ENCODE peak calls at places on chromosomes 7 and 10, in four cellular contexts. I, R, X and N are unnamed samples.

GRCh38 chr10:3067859-3068179 is 471 bp downstream of the PFKP start:
- DNase-seq in R (no peak), I (no peak), X (no peak), N (no peak)

GRCh38 chr10:70191161-70191770 is 21.0 kb upstream of the SAR1A start:
- DNase-seq in R (no peak), X (peak; percentile 22), I (no peak), N (no peak)

GRCh38 chr10:88553116-88553752 is 29.9 kb downstream of the RNLS start:
- DNase-seq in R (peak; percentile 20), I (peak; percentile 63), X (peak; percentile 84), N (peak; percentile 69)

GRCh38 chr10:117405730-117406129 is 30.5 kb upstream of the PDZD8 start:
- DNase-seq in I (no peak), X (no peak), R (no peak), N (no peak)

GRCh38 chr10:121080324-121080807 is 229.2 kb downstream of the WDR11 start:
- DNase-seq in X (no peak), R (peak; percentile 15), I (no peak), N (no peak)

GRCh38 chr10:81524467-81524866 is 350.5 kb upstream of the NRG3 start:
- DNase-seq in X (no peak), I (no peak), R (no peak), N (no peak)

GRCh38 chr7:134850048-134850447 is 70.6 kb downstream of the CALD1 start:
- DNase-seq in I (no peak), X (peak; percentile 57), R (no peak), N (no peak)

GRCh38 chr7:8638076-8638475 is 204.7 kb downstream of the NXPH1 start:
- DNase-seq in I (no peak), R (no peak), X (no peak), N (no peak)

GRCh38 chr10:96614515-96614914 is 27.7 kb upstream of the TM9SF3 start:
- DNase-seq in I (peak; percentile 96), R (no peak), X (peak; percentile 87), N (peak; percentile 95)

GRCh38 chr7:83038787-83039186 is 123.9 kb downstream of the PCLO start:
- DNase-seq in X (no peak), I (peak; percentile 13), R (no peak), N (no peak)

GRCh38 chr7:100166317-100166940 is 2.0 kb downstream of the GAL3ST4 start:
- DNase-seq in X (no peak), I (no peak), R (no peak), N (no peak)

GRCh38 chr7:45001138-45001694 is 1.2 kb downstream of the CCM2 start:
- DNase-seq in I (no peak), R (no peak), X (no peak), N (peak; percentile 46)

GRCh38 chr10:77351386-77351785 is 286.2 kb downstream of the KCNMA1 start:
- DNase-seq in X (peak; percentile 79), I (peak; percentile 62), R (no peak), N (peak; percentile 36)

GRCh38 chr7:127320974-127321373 is 68.2 kb upstream of the GRM8 start:
- DNase-seq in X (no peak), I (no peak), R (no peak), N (no peak)

GRCh38 chr10:18767981-18768380 is 108.8 kb downstream of the ARL5B start:
- DNase-seq in X (no peak), R (no peak), I (no peak), N (no peak)

GRCh38 chr10:42790835-42791234 is 8.2 kb downstream of the BMS1 start:
- DNase-seq in X (peak; percentile 59), R (no peak), I (peak; percentile 11), N (no peak)

GRCh38 chr10:77879065-77879464 is 47.5 kb downstream of the DLG5 start:
- DNase-seq in R (no peak), I (no peak), X (no peak), N (no peak)

GRCh38 chr10:96982149-96982930 is 150.2 kb downstream of the LCOR start:
- DNase-seq in I (no peak), R (no peak), X (no peak), N (no peak)

GRCh38 chr10:102612964-102613275 is 31.4 kb upstream of the TRIM8 start:
- DNase-seq in X (no peak), I (no peak), R (no peak), N (no peak)

GRCh38 chr10:79488303-79488702 is 24.0 kb upstream of the EIF5AL1 start:
- DNase-seq in R (no peak), X (peak; percentile 92), I (peak; percentile 94), N (peak; percentile 94)

GRCh38 chr7:124649397-124650029 is 116.1 kb downstream of the GPR37 start:
- DNase-seq in R (no peak), I (peak; percentile 2), X (no peak), N (peak; percentile 38)

GRCh38 chr10:87546971-87547413 is 42.3 kb downstream of the MINPP1 start:
- DNase-seq in R (no peak), I (peak; percentile 57), X (no peak), N (no peak)

GRCh38 chr10:72673280-72673679 is 18.7 kb upstream of the MCU start:
- DNase-seq in R (no peak), I (no peak), X (no peak), N (no peak)

GRCh38 chr10:72736176-72736795 is 44.3 kb downstream of the MCU start:
- DNase-seq in R (no peak), I (peak; percentile 22), X (peak; percentile 49), N (no peak)

GRCh38 chr10:26555719-26556368 is 117.7 kb downstream of the APBB1IP start:
- DNase-seq in I (peak; percentile 64), R (no peak), X (no peak), N (peak; percentile 85)

GRCh38 chr7:17299477-17299991 is 1.1 kb downstream of the AHR start:
- DNase-seq in R (no peak), I (peak; percentile 45), X (peak; percentile 24), N (peak; percentile 56)

GRCh38 chr10:36256166-36256565 is 614.1 kb upstream of the FZD8 start:
- DNase-seq in X (no peak), I (no peak), R (no peak), N (no peak)

GRCh38 chr10:119726291-119727261 is 726 bp downstream of the INPP5F start:
- DNase-seq in R (peak; percentile 82), X (no peak), I (no peak), N (peak; percentile 13)

GRCh38 chr10:86304436-86304835 is 62.2 kb downstream of the GRID1 start:
- DNase-seq in I (no peak), X (no peak), R (no peak), N (no peak)

GRCh38 chr7:105691029-105691691 is 109.9 kb upstream of the EFCAB10 start:
- DNase-seq in X (peak; percentile 65), I (peak; percentile 58), R (no peak), N (peak; percentile 46)

GRCh38 chr7:18103436-18104218 is 76.0 kb upstream of the PRPS1L1 start:
- DNase-seq in R (no peak), I (no peak), X (no peak), N (no peak)

GRCh38 chr7:142481548-142481947 is 223.7 kb upstream of the PRSS58 start:
- DNase-seq in X (peak; percentile 53), I (peak; percentile 41), R (no peak), N (peak; percentile 17)

GRCh38 chr7:17406756-17407155 is 108.3 kb downstream of the AHR start:
- DNase-seq in R (no peak), I (peak; percentile 68), X (peak; percentile 22), N (no peak)

GRCh38 chr10:12707461-12708185 is 293.9 kb downstream of the CCDC3 start:
- DNase-seq in I (peak; percentile 93), R (peak; percentile 55), X (peak; percentile 99), N (peak; percentile 88)